ENCODE peak calls at places on chromosomes 11 and 22, in nine cellular contexts. F is HFF-Myc; H is CD4-positive, CD25-positive, alpha-beta regulatory T cell; N is H54; I is heart left ventricle; L is HS-5; T is GM13977; D is ovary; W is left cardiac atrium. E is an unnamed sample.

GRCh38 chr22:33038131-33038772 is 19.9 kb downstream of the SYN3 start:
- DNase-seq in I (peak), F (no peak), D (no peak), T (no peak), H (no peak), W (peak), N (no peak), L (no peak), E (no peak)

GRCh38 chr11:115581871-115582639 is 77.8 kb upstream of the CADM1 start:
- DNase-seq in T (no peak), L (no peak), W (no peak), F (no peak), H (no peak), D (no peak), I (no peak), N (no peak), E (no peak)

GRCh38 chr22:32737811-32738210 is 63.7 kb upstream of the TIMP3 start:
- DNase-seq in N (no peak), I (no peak), D (no peak), T (no peak), F (peak), W (no peak), L (no peak), H (no peak), E (no peak)

GRCh38 chr11:65503923-65504670 is 5.3 kb downstream of the MALAT1 start:
- DNase-seq in L (peak), N (no peak), T (no peak), H (no peak), D (no peak), I (no peak), W (no peak), F (peak), E (no peak)

GRCh38 chr11:28524098-28524497 is 415.9 kb downstream of the METTL15 start:
- DNase-seq in H (no peak), W (no peak), T (no peak), D (no peak), L (peak), I (no peak), F (no peak), N (no peak), E (no peak)

GRCh38 chr22:37552560-37553163 is 7.6 kb upstream of the CDC42EP1 start:
- DNase-seq in I (peak), L (no peak), W (peak), F (peak), N (no peak), T (no peak), H (no peak), D (peak), E (no peak)

GRCh38 chr22:19798320-19798665 is 37.7 kb downstream of the TBX1 start:
- DNase-seq in F (no peak), I (no peak), H (no peak), T (no peak), D (no peak), N (no peak), L (no peak), W (no peak), E (no peak)

GRCh38 chr11:92834296-92835020 is 135.0 kb upstream of the MTNR1B start:
- DNase-seq in I (no peak), W (no peak), L (no peak), F (no peak), D (no peak), N (no peak), T (no peak), H (no peak), E (no peak)

GRCh38 chr22:28351585-28351984 is 328.1 kb downstream of the TTC28 start:
- DNase-seq in H (no peak), L (no peak), N (no peak), F (no peak), D (no peak), T (no peak), W (no peak), I (no peak), E (no peak)

GRCh38 chr11:67652965-67653845 is 2.7 kb upstream of the ACY3 start:
- DNase-seq in W (no peak), F (no peak), T (no peak), H (no peak), N (no peak), D (no peak), I (no peak), L (no peak), E (no peak)

GRCh38 chr11:27672836-27673464 is 27.3 kb downstream of the BDNF start:
- DNase-seq in W (no peak), N (no peak), T (no peak), I (no peak), D (no peak), H (no peak), L (no peak), F (no peak), E (no peak)

GRCh38 chr11:19216021-19216420 is 14.2 kb upstream of the CSRP3 start:
- DNase-seq in T (no peak), I (no peak), F (no peak), H (no peak), W (no peak), N (no peak), D (no peak), L (no peak), E (no peak)

GRCh38 chr11:57370251-57370650 is 10.7 kb downstream of the PRG3 start:
- DNase-seq in N (no peak), T (no peak), D (no peak), I (no peak), W (no peak), L (no peak), F (no peak), H (no peak), E (no peak)

GRCh38 chr11:74992852-74993251 is 4.1 kb downstream of the NEU3 start:
- DNase-seq in L (no peak), T (peak), N (no peak), F (no peak), I (no peak), D (no peak), W (no peak), H (no peak), E (no peak)

GRCh38 chr11:8768625-8769333 is 86.2 kb downstream of the RPL27A start:
- DNase-seq in H (no peak), W (peak), I (peak), T (no peak), L (peak), D (no peak), N (peak), F (no peak), E (peak)

GRCh38 chr22:22452996-22453686 is 55.4 kb downstream of the ZNF280B start:
- DNase-seq in L (no peak), H (no peak), I (no peak), D (no peak), F (no peak), N (no peak), T (no peak), W (no peak), E (no peak)

GRCh38 chr11:16356057-16356750 is at the start of gene SOX6:
- DNase-seq in N (no peak), F (no peak), T (no peak), L (no peak), I (no peak), W (no peak), D (no peak), H (no peak), E (no peak)

E was measured in tibial artery.